ENCODE peak calls at places on chromosomes 16 and 17, in seven cellular contexts. P is GM19239; L is anterior cingulate cortex; A is Right ventricle myocardium superior; O is AG04449; G is HEK293T; V is stimulated activated naive CD4-positive, alpha-beta T cell. B is an unnamed sample.

GRCh38 chr16:28181557-28181914 is 30.2 kb downstream of the XPO6 start:
- DNase-seq in P (no peak), A (no peak), G (no peak), L (no peak), O (peak; percentile 88), V (no peak), B (no peak)

GRCh38 chr17:6575596-6575988 is 19.2 kb upstream of the PITPNM3 start:
- DNase-seq in G (no peak), O (no peak), A (no peak), L (no peak), V (no peak), P (no peak), B (no peak)

GRCh38 chr17:7558544-7559306 is at the start of gene TNFSF13:
- DNase-seq in G (no peak), V (no peak), A (peak; percentile 79), O (no peak), P (no peak), L (no peak), B (peak; percentile 80)

GRCh38 chr16:24853830-24854229 is 8.1 kb downstream of the SLC5A11 start:
- DNase-seq in V (no peak), P (no peak), G (no peak), L (peak; percentile 77), A (no peak), O (no peak), B (no peak)

GRCh38 chr17:81991684-81992513 is 14.5 kb downstream of the ASPSCR1 start:
- DNase-seq in L (peak; percentile 32), A (peak; percentile 86), P (no peak), V (no peak), G (no peak), O (no peak), B (peak; percentile 82)

GRCh38 chr17:34153988-34154387 is 101.1 kb upstream of the CCL2 start:
- DNase-seq in P (no peak), L (no peak), V (no peak), A (no peak), G (no peak), O (no peak), B (no peak)

GRCh38 chr16:29900888-29901606 is 759 bp downstream of the ASPHD1 start:
- DNase-seq in V (no peak), A (no peak), O (no peak), P (no peak), G (no peak), L (no peak), B (no peak)

GRCh38 chr16:89071686-89072182 is 21.9 kb upstream of the ACSF3 start:
- DNase-seq in V (no peak), A (no peak), G (no peak), O (no peak), L (no peak), P (no peak), B (no peak)

GRCh38 chr16:19812986-19813385 is 71.7 kb downstream of the GPRC5B start:
- DNase-seq in O (no peak), L (no peak), V (no peak), A (no peak), G (no peak), P (no peak), B (no peak)

GRCh38 chr16:68596266-68596665 is 48.8 kb upstream of the CDH3 start:
- DNase-seq in G (no peak), A (no peak), O (no peak), P (no peak), L (no peak), V (no peak), B (no peak)

GRCh38 chr16:30110661-30111060 is 2.7 kb downstream of the GDPD3 start:
- DNase-seq in G (no peak), V (no peak), P (no peak), L (no peak), O (no peak), A (no peak), B (no peak)

GRCh38 chr17:80981062-80981902 is 10.4 kb upstream of the CHMP6 start:
- DNase-seq in V (no peak), L (no peak), O (no peak), P (no peak), G (peak; percentile 88), A (no peak), B (no peak)

GRCh38 chr16:71230122-71230845 is at the start of gene HYDIN:
- DNase-seq in O (no peak), V (no peak), A (peak; percentile 49), L (no peak), P (no peak), G (peak; percentile 84), B (peak; percentile 68)

GRCh38 chr17:73727941-73728340 is 83.7 kb upstream of the SDK2 start:
- DNase-seq in V (no peak), O (no peak), A (no peak), L (no peak), G (no peak), P (no peak), B (peak; percentile 36)

GRCh38 chr16:89605186-89605970 is 8.1 kb upstream of the DPEP1 start:
- DNase-seq in L (no peak), P (no peak), A (no peak), O (no peak), G (no peak), V (no peak), B (no peak)

GRCh38 chr17:48486557-48486956 is 44.3 kb downstream of the HOXB1 start:
- DNase-seq in V (no peak), A (no peak), L (no peak), P (no peak), G (no peak), O (peak; percentile 97), B (no peak)

GRCh38 chr17:48841395-48841831 is 10.6 kb downstream of the CALCOCO2 start:
- DNase-seq in G (no peak), O (peak; percentile 24), L (peak; percentile 9), P (peak; percentile 51), A (no peak), V (peak; percentile 54), B (no peak)

GRCh38 chr16:70252355-70252988 is 732 bp upstream of the EXOSC6 start:
- DNase-seq in G (peak; percentile 68), L (no peak), A (no peak), V (no peak), O (no peak), P (no peak), B (peak; percentile 68)

GRCh38 chr17:8785547-8786412 is 13.4 kb downstream of the MFSD6L start:
- DNase-seq in V (peak; percentile 12), G (peak; percentile 78), P (peak; percentile 40), A (peak; percentile 84), O (no peak), L (no peak), B (peak; percentile 96)

GRCh38 chr17:4742133-4742532 is 2.4 kb upstream of the CXCL16 start:
- DNase-seq in A (no peak), O (no peak), G (no peak), P (no peak), L (no peak), V (no peak), B (no peak)

GRCh38 chr17:41535764-41536481 is 7.8 kb upstream of the KRT19 start:
- DNase-seq in O (no peak), L (no peak), G (no peak), P (no peak), V (no peak), A (no peak), B (peak; percentile 64)

GRCh38 chr17:65345261-65346060 is 208.3 kb downstream of the RGS9 start:
- DNase-seq in P (no peak), L (no peak), O (no peak), G (no peak), V (peak; percentile 12), A (no peak), B (no peak)

GRCh38 chr17:75856062-75856681 is 1.0 kb upstream of the WBP2 start:
- DNase-seq in V (no peak), A (no peak), O (no peak), G (peak; percentile 73), P (no peak), L (no peak), B (peak; percentile 85)

GRCh38 chr17:81020767-81021497 is 14.0 kb upstream of the BAIAP2 start:
- DNase-seq in L (no peak), P (no peak), G (no peak), A (peak; percentile 83), V (no peak), O (no peak), B (peak; percentile 78)

GRCh38 chr17:18921912-18922451 is 30.0 kb upstream of the SLC5A10 start:
- DNase-seq in A (no peak), L (no peak), V (no peak), O (no peak), P (no peak), G (no peak), B (no peak)

GRCh38 chr17:65902831-65903549 is 288.9 kb downstream of the CEP112 start:
- DNase-seq in V (no peak), L (no peak), P (no peak), G (no peak), O (no peak), A (no peak), B (no peak)

GRCh38 chr17:48548687-48549621 is 4.0 kb upstream of the HOXB2 start:
- DNase-seq in L (no peak), G (no peak), O (no peak), V (no peak), A (no peak), P (no peak), B (no peak)

GRCh38 chr16:6125483-6126259 is 1028.1 kb upstream of the EEF2KMT start:
- DNase-seq in G (no peak), V (no peak), L (no peak), A (no peak), O (no peak), P (no peak), B (no peak)

GRCh38 chr17:42221886-42222745 is 27.8 kb upstream of the GHDC start:
- DNase-seq in A (peak; percentile 50), L (no peak), O (no peak), P (peak; percentile 47), V (peak; percentile 44), G (peak; percentile 70), B (no peak)

GRCh38 chr17:79461041-79461440 is 149.8 kb downstream of the RBFOX3 start:
- DNase-seq in O (peak; percentile 17), V (no peak), G (no peak), P (no peak), L (no peak), A (no peak), B (no peak)

B was measured in aorta.